ENCODE peak calls at places on chromosomes 1 and 21, in four cellular contexts. D is kidney epithelial cell; O is Calu3; F is CD8-positive, alpha-beta T cell. E is an unnamed sample.

GRCh38 chr1:218164930-218165686 is 120.0 kb upstream of the RRP15 start:
- DNase-seq in O (peak), D (no peak), F (no peak), E (peak)

GRCh38 chr1:57336793-57337192 is 87.1 kb downstream of the DAB1 start:
- DNase-seq in F (no peak), O (no peak), D (no peak), E (no peak)

GRCh38 chr1:99645699-99646531 is at the start of gene PALMD:
- DNase-seq in F (no peak), O (peak), D (no peak), E (peak)

GRCh38 chr1:92333668-92334067 is 34.8 kb downstream of the RPAP2 start:
- DNase-seq in F (no peak), D (no peak), O (no peak), E (no peak)

GRCh38 chr1:148166558-148167492 is 14.7 kb upstream of the NBPF11 start:
- DNase-seq in F (no peak), D (no peak), O (peak), E (no peak)

GRCh38 chr1:162456324-162456723 is 41.3 kb upstream of the UHMK1 start:
- DNase-seq in D (no peak), F (no peak), O (no peak), E (no peak)

GRCh38 chr1:201573923-201574322 is 35.0 kb downstream of the NAV1 start:
- DNase-seq in D (no peak), F (no peak), O (no peak), E (no peak)

GRCh38 chr1:89974701-89975470 is 20.0 kb upstream of the ZNF326 start:
- DNase-seq in O (no peak), F (no peak), D (no peak), E (no peak)

GRCh38 chr1:52970149-52970548 is 43.1 kb downstream of the SCP2 start:
- DNase-seq in D (peak), F (no peak), O (no peak), E (no peak)

GRCh38 chr1:23611601-23612327 is 52.5 kb upstream of the ID3 start:
- DNase-seq in D (no peak), F (no peak), O (no peak), E (no peak)

GRCh38 chr1:241603626-241604337 is 36.4 kb downstream of the CHML start:
- DNase-seq in D (no peak), O (no peak), F (no peak), E (no peak)

GRCh38 chr1:243505986-243506689 is 250.3 kb downstream of the SDCCAG8 start:
- DNase-seq in F (no peak), O (no peak), D (no peak), E (no peak)

GRCh38 chr1:53956308-53957168 is 10.4 kb downstream of the LRRC42 start:
- DNase-seq in D (no peak), F (no peak), O (no peak), E (no peak)

DNA sequence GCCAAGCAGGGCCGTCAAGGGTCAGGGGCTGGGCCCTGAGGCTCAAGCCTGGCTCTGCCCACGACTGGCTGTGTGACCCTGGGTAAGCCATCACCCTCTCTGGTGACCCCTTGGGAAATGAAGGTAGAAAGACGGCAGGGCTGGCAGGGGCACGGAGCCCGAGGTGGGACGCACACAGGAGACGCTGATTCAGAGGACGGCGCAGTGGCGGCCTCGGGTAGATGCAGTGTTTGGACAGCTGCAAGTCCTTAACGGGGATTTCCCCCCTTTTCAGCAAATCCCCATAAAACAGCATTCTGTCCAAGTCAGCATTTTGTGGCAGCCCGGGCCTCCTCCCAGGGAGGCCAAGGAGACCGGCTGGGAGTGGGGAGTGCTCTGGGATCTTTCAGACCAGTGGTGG is 16.7 kb downstream of the COL8A2 start:
- DNase-seq in D (no peak), O (no peak), F (no peak), E (no peak)
- TF ChIP-seq CTCF in D (no peak), O (no peak), F (no peak), E (no peak)

GRCh38 chr21:27362249-27362648 is 395.4 kb upstream of the ADAMTS5 start:
- DNase-seq in D (no peak), O (no peak), F (no peak), E (no peak)
- TF ChIP-seq CTCF in D (no peak), O (no peak), F (no peak), E (no peak)

DNA sequence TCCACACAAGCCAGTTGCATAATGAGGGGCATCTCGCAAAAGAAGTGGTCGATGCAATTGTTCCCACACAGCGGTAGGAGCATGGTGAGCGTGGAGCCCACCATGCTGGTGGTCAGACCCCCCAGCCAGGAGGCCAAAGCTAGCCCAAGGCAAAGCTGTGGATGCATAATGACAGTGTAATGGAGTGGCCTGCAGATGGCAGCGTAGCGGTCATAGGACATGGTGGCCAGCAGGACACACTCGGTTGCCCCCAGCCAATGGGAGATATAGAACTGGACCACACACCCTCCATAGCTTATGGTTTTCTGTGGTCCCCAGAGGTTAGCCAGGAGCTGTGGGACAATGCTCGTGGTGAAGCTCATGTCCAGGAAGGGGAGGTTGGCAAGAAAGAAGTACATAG is 4.3 kb downstream of the OR2C3 start:
- DNase-seq in O (no peak), D (no peak), F (no peak), E (no peak)
- TF ChIP-seq CTCF in O (no peak), D (no peak), F (no peak), E (no peak)

GRCh38 chr1:33147997-33148314 is 33.9 kb downstream of the TRIM62 start:
- DNase-seq in D (no peak), F (no peak), O (peak), E (peak)
- TF ChIP-seq CTCF in D (peak), F (no peak), O (no peak), E (peak)

GRCh38 chr1:235367000-235367908 is at the start of gene TBCE:
- DNase-seq in F (peak), O (peak), D (peak), E (peak)
- TF ChIP-seq CTCF in F (no peak), O (no peak), D (peak), E (no peak)

GRCh38 chr1:80468356-80468755 is 1332.4 kb upstream of the ADGRL2 start:
- DNase-seq in D (no peak), F (no peak), O (no peak), E (no peak)
- TF ChIP-seq CTCF in D (no peak), F (no peak), O (no peak), E (no peak)